ENCODE peak calls at places on chromosomes 5 and 9, in ten cellular contexts. K is ureter; Y is KBM-7; T is activated CD4-positive, alpha-beta T cell treated with anti-CD3 and anti-CD28 coated beads, Interleukin-2, amount 10 ng/mL, durations not matched to agents 7 days and 5 days; U is astrocyte; E is activated gamma-delta T cell treated with Interleukin-2 at 50 U/mL for 16 hours; A is ecto neural progenitor cell; X is coronary artery; P is AG09309; G is OCI-LY7. L is an unnamed sample.

GRCh38 chr5:106691701-106692100 is 979.0 kb downstream of the EFNA5 start:
- DNase-seq in K (no peak), Y (no peak), T (no peak), U (no peak), E (no peak), A (no peak), X (no peak), P (no peak), G (no peak), L (no peak)

GRCh38 chr5:131109540-131110255 is 55.4 kb downstream of the HINT1 start:
- DNase-seq in K (no peak), Y (peak; percentile 72), T (peak; percentile 57), U (peak; percentile 14), E (peak; percentile 14), A (no peak), X (no peak), P (peak; percentile 5), G (peak; percentile 47), L (peak; percentile 63)

GRCh38 chr5:39187873-39188731 is 31.3 kb downstream of the FYB1 start:
- DNase-seq in K (no peak), Y (no peak), T (peak; percentile 5), U (no peak), E (no peak), A (no peak), X (no peak), P (no peak), G (no peak), L (no peak)

GRCh38 chr9:120885459-120885858 is 8.5 kb upstream of the PHF19 start:
- DNase-seq in K (no peak), Y (no peak), T (no peak), U (no peak), E (no peak), A (no peak), X (no peak), P (no peak), G (no peak), L (no peak)

GRCh38 chr5:180799902-180800801 is 2.5 kb downstream of the MGAT1 start:
- DNase-seq in K (peak; percentile 38), Y (no peak), T (no peak), U (peak; percentile 88), E (no peak), A (no peak), X (no peak), P (peak; percentile 54), G (no peak), L (peak; percentile 53)

GRCh38 chr9:134619456-134619982 is 22.1 kb upstream of the COL5A1 start:
- DNase-seq in K (peak; percentile 26), Y (no peak), T (no peak), U (no peak), E (no peak), A (peak; percentile 46), X (peak; percentile 49), P (no peak), G (no peak), L (no peak)

GRCh38 chr9:111622626-111623025 is 8.5 kb upstream of the DNAJC25 start:
- DNase-seq in K (peak; percentile 55), Y (no peak), T (no peak), U (peak; percentile 52), E (no peak), A (no peak), X (no peak), P (peak; percentile 69), G (no peak), L (no peak)

GRCh38 chr5:66066826-66067225 is 77.3 kb upstream of the SREK1 start:
- DNase-seq in K (no peak), Y (no peak), T (no peak), U (no peak), E (no peak), A (no peak), X (no peak), P (no peak), G (no peak), L (no peak)

GRCh38 chr9:90838098-90838497 is 36.5 kb downstream of the SYK start:
- DNase-seq in K (peak; percentile 12), Y (peak; percentile 33), T (no peak), U (no peak), E (no peak), A (no peak), X (peak; percentile 35), P (no peak), G (peak; percentile 31), L (no peak)

GRCh38 chr5:64707191-64707590 is 16.9 kb downstream of the SHISAL2B start:
- DNase-seq in K (no peak), Y (no peak), T (no peak), U (no peak), E (no peak), A (no peak), X (no peak), P (no peak), G (no peak), L (no peak)

GRCh38 chr9:87529666-87530065 is 32.0 kb downstream of the DAPK1 start:
- DNase-seq in K (peak; percentile 38), Y (peak; percentile 66), T (no peak), U (no peak), E (no peak), A (no peak), X (no peak), P (no peak), G (no peak), L (no peak)

GRCh38 chr5:102638912-102639652 is 116.0 kb upstream of the PAM start:
- DNase-seq in K (no peak), Y (no peak), T (no peak), U (peak; percentile 11), E (no peak), A (no peak), X (no peak), P (no peak), G (no peak), L (no peak)

GRCh38 chr5:61933787-61934626 is 372.0 kb upstream of the KIF2A start:
- DNase-seq in K (peak; percentile 47), Y (peak; percentile 51), T (peak; percentile 15), U (peak; percentile 36), E (no peak), A (peak; percentile 65), X (no peak), P (no peak), G (peak; percentile 11), L (peak; percentile 60)

GRCh38 chr9:95815153-95815552 is 60.3 kb upstream of the ERCC6L2 start:
- DNase-seq in K (no peak), Y (no peak), T (no peak), U (peak; percentile 52), E (no peak), A (no peak), X (no peak), P (no peak), G (no peak), L (no peak)

GRCh38 chr5:124570285-124571035 is 176.0 kb downstream of the ZNF608 start:
- DNase-seq in K (no peak), Y (no peak), T (no peak), U (no peak), E (no peak), A (no peak), X (no peak), P (no peak), G (no peak), L (peak; percentile 13)

GRCh38 chr9:110327735-110328134 is 9.9 kb downstream of the TXNDC8 start:
- DNase-seq in K (no peak), Y (no peak), T (no peak), U (no peak), E (no peak), A (no peak), X (no peak), P (no peak), G (no peak), L (no peak)

GRCh38 chr9:13284011-13284410 is 4.5 kb upstream of the MPDZ start:
- DNase-seq in K (no peak), Y (no peak), T (no peak), U (no peak), E (no peak), A (no peak), X (no peak), P (no peak), G (no peak), L (no peak)

L was measured in cardiac muscle cell.